ENCODE peak calls at places on chromosomes 4 and X, in nine cellular contexts. One of them, this sample, is unnamed.

GRCh38 chrX:16870861-16871584 is 861 bp upstream of the RBBP7 start:
- DNase-seq in cardiac fibroblast: peak; percentile 19
- DNase-seq in ascending aorta: no peak
- DNase-seq in epithelial cell of esophagus: no peak
- DNase-seq in ovary: no peak
- DNase-seq in fibroblast of lung: peak; percentile 12
- DNase-seq in cardiac muscle cell: peak; percentile 32
- DNase-seq in astrocyte: no peak
- DNase-seq in endodermal cell: peak; percentile 88
- DNase-seq in this sample: no peak

GRCh38 chrX:150229030-150229429 is 134.1 kb upstream of the MAMLD1 start:
- DNase-seq in cardiac fibroblast: no peak
- DNase-seq in ascending aorta: no peak
- DNase-seq in epithelial cell of esophagus: no peak
- DNase-seq in ovary: no peak
- DNase-seq in fibroblast of lung: no peak
- DNase-seq in cardiac muscle cell: no peak
- DNase-seq in astrocyte: no peak
- DNase-seq in endodermal cell: no peak
- DNase-seq in this sample: no peak

GRCh38 chrX:50450324-50450723 is 20.3 kb downstream of the DGKK start:
- DNase-seq in cardiac fibroblast: no peak
- DNase-seq in ascending aorta: no peak
- DNase-seq in epithelial cell of esophagus: no peak
- DNase-seq in ovary: no peak
- DNase-seq in fibroblast of lung: no peak
- DNase-seq in cardiac muscle cell: no peak
- DNase-seq in astrocyte: no peak
- DNase-seq in endodermal cell: no peak
- DNase-seq in this sample: no peak

GRCh38 chrX:111823068-111823467 is 52.9 kb upstream of the TRPC5OS start:
- DNase-seq in cardiac fibroblast: no peak
- DNase-seq in ascending aorta: no peak
- DNase-seq in epithelial cell of esophagus: peak; percentile 15
- DNase-seq in ovary: no peak
- DNase-seq in fibroblast of lung: no peak
- DNase-seq in cardiac muscle cell: peak; percentile 55
- DNase-seq in astrocyte: peak; percentile 8
- DNase-seq in endodermal cell: peak; percentile 94
- DNase-seq in this sample: no peak

GRCh38 chr4:76948441-76949292 is 885 bp upstream of the SEPTIN11 start:
- DNase-seq in cardiac fibroblast: peak; percentile 79
- DNase-seq in ascending aorta: peak; percentile 91
- DNase-seq in epithelial cell of esophagus: peak; percentile 81
- DNase-seq in ovary: peak; percentile 77
- DNase-seq in fibroblast of lung: peak; percentile 86
- DNase-seq in cardiac muscle cell: peak; percentile 94
- DNase-seq in astrocyte: peak; percentile 75
- DNase-seq in endodermal cell: peak; percentile 92
- DNase-seq in this sample: peak; percentile 62

GRCh38 chr4:77156912-77157858 is at the start of gene CCNG2:
- DNase-seq in cardiac fibroblast: peak; percentile 97
- DNase-seq in ascending aorta: peak; percentile 94
- DNase-seq in epithelial cell of esophagus: peak; percentile 92
- DNase-seq in ovary: peak; percentile 93
- DNase-seq in fibroblast of lung: peak; percentile 97
- DNase-seq in cardiac muscle cell: peak; percentile 95
- DNase-seq in astrocyte: peak; percentile 95
- DNase-seq in endodermal cell: peak; percentile 97
- DNase-seq in this sample: peak; percentile 32

GRCh38 chr4:138953962-138954371 is 61.6 kb upstream of the NOCT start:
- DNase-seq in cardiac fibroblast: peak; percentile 94
- DNase-seq in ascending aorta: no peak
- DNase-seq in epithelial cell of esophagus: peak; percentile 64
- DNase-seq in ovary: no peak
- DNase-seq in fibroblast of lung: peak; percentile 98
- DNase-seq in cardiac muscle cell: no peak
- DNase-seq in astrocyte: peak; percentile 98
- DNase-seq in endodermal cell: no peak
- DNase-seq in this sample: peak; percentile 95

GRCh38 chr4:24249972-24250371 is 334.4 kb downstream of the DHX15 start:
- DNase-seq in cardiac fibroblast: no peak
- DNase-seq in ascending aorta: no peak
- DNase-seq in epithelial cell of esophagus: no peak
- DNase-seq in ovary: no peak
- DNase-seq in fibroblast of lung: no peak
- DNase-seq in cardiac muscle cell: no peak
- DNase-seq in astrocyte: no peak
- DNase-seq in endodermal cell: no peak
- DNase-seq in this sample: no peak

GRCh38 chr4:176238819-176239218 is 30.2 kb downstream of the ASB5 start:
- DNase-seq in cardiac fibroblast: peak; percentile 26
- DNase-seq in ascending aorta: no peak
- DNase-seq in epithelial cell of esophagus: peak; percentile 46
- DNase-seq in ovary: no peak
- DNase-seq in fibroblast of lung: peak; percentile 61
- DNase-seq in cardiac muscle cell: no peak
- DNase-seq in astrocyte: peak; percentile 55
- DNase-seq in endodermal cell: no peak
- DNase-seq in this sample: peak; percentile 67

GRCh38 chrX:3393168-3393567 is 46.7 kb upstream of the MXRA5 start:
- DNase-seq in cardiac fibroblast: no peak
- DNase-seq in ascending aorta: no peak
- DNase-seq in epithelial cell of esophagus: no peak
- DNase-seq in ovary: no peak
- DNase-seq in fibroblast of lung: no peak
- DNase-seq in cardiac muscle cell: no peak
- DNase-seq in astrocyte: no peak
- DNase-seq in endodermal cell: no peak
- DNase-seq in this sample: no peak

GRCh38 chr4:142550955-142551354 is 295.1 kb downstream of the INPP4B start:
- DNase-seq in cardiac fibroblast: no peak
- DNase-seq in ascending aorta: no peak
- DNase-seq in epithelial cell of esophagus: no peak
- DNase-seq in ovary: no peak
- DNase-seq in fibroblast of lung: peak; percentile 34
- DNase-seq in cardiac muscle cell: no peak
- DNase-seq in astrocyte: no peak
- DNase-seq in endodermal cell: no peak
- DNase-seq in this sample: no peak

GRCh38 chr4:154506253-154506652 is 14.7 kb upstream of the DCHS2 start:
- DNase-seq in cardiac fibroblast: peak; percentile 54
- DNase-seq in ascending aorta: no peak
- DNase-seq in epithelial cell of esophagus: peak; percentile 55
- DNase-seq in ovary: no peak
- DNase-seq in fibroblast of lung: peak; percentile 9
- DNase-seq in cardiac muscle cell: peak; percentile 59
- DNase-seq in astrocyte: no peak
- DNase-seq in endodermal cell: no peak
- DNase-seq in this sample: peak; percentile 52

GRCh38 chr4:30256105-30256828 is 463.9 kb upstream of the PCDH7 start:
- DNase-seq in cardiac fibroblast: no peak
- DNase-seq in ascending aorta: no peak
- DNase-seq in epithelial cell of esophagus: peak; percentile 75
- DNase-seq in ovary: no peak
- DNase-seq in fibroblast of lung: no peak
- DNase-seq in cardiac muscle cell: peak; percentile 2
- DNase-seq in astrocyte: no peak
- DNase-seq in endodermal cell: peak; percentile 50
- DNase-seq in this sample: no peak

GRCh38 chrX:36868592-36868991 is 139.6 kb upstream of the FAM47C start:
- DNase-seq in cardiac fibroblast: no peak
- DNase-seq in ascending aorta: no peak
- DNase-seq in epithelial cell of esophagus: no peak
- DNase-seq in ovary: no peak
- DNase-seq in fibroblast of lung: no peak
- DNase-seq in cardiac muscle cell: no peak
- DNase-seq in astrocyte: no peak
- DNase-seq in endodermal cell: no peak
- DNase-seq in this sample: no peak
- H3K4me3 ChIP-seq in cardiac fibroblast: no peak overlapping the region
- H3K4me3 ChIP-seq in ascending aorta: no peak overlapping the region
- H3K4me3 ChIP-seq in epithelial cell of esophagus: no peak overlapping the region
- H3K4me3 ChIP-seq in ovary: no peak overlapping the region
- H3K4me3 ChIP-seq in fibroblast of lung: no peak overlapping the region
- H3K4me3 ChIP-seq in cardiac muscle cell: no peak overlapping the region
- H3K4me3 ChIP-seq in astrocyte: no peak overlapping the region
- H3K4me3 ChIP-seq in endodermal cell: no peak overlapping the region
- H3K4me3 ChIP-seq in this sample: no peak overlapping the region

DNA sequence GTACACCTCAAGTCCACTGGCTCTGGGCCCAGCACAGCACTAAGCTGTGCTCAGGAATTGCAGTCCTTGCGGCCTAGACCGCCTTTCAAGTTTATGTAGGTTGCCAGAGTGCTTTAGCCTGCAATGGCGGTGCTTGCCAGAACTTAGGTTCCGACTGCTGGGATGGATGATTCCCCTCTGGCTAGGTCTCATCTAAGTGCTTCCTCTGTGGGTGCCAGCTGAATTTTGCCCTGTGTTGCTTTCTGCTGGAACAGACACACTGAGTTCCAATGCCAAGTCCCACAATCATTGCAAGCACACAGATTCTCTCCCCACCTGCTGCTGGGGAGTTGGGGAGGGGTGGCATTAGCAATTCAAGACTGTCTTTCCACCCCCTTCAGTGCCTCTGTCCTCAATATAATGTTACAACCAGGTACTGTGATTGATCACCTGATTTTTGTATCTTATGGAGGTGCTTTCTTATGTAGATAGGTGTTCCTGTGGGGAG is 129.5 kb downstream of the GRID2 start:
- DNase-seq in cardiac fibroblast: no peak
- DNase-seq in ascending aorta: no peak
- DNase-seq in epithelial cell of esophagus: no peak
- DNase-seq in ovary: no peak
- DNase-seq in fibroblast of lung: no peak
- DNase-seq in cardiac muscle cell: no peak
- DNase-seq in astrocyte: no peak
- DNase-seq in endodermal cell: peak; percentile 61
- DNase-seq in this sample: no peak
- H3K4me3 ChIP-seq in cardiac fibroblast: no peak overlapping the region
- H3K4me3 ChIP-seq in ascending aorta: no peak overlapping the region
- H3K4me3 ChIP-seq in epithelial cell of esophagus: no peak overlapping the region
- H3K4me3 ChIP-seq in ovary: no peak overlapping the region
- H3K4me3 ChIP-seq in fibroblast of lung: no peak overlapping the region
- H3K4me3 ChIP-seq in cardiac muscle cell: no peak overlapping the region
- H3K4me3 ChIP-seq in astrocyte: no peak overlapping the region
- H3K4me3 ChIP-seq in endodermal cell: no peak overlapping the region
- H3K4me3 ChIP-seq in this sample: no peak overlapping the region

GRCh38 chr4:158166701-158167100 is 6.1 kb downstream of the GASK1B start:
- DNase-seq in cardiac fibroblast: peak; percentile 56
- DNase-seq in ascending aorta: no peak
- DNase-seq in epithelial cell of esophagus: no peak
- DNase-seq in ovary: no peak
- DNase-seq in fibroblast of lung: no peak
- DNase-seq in cardiac muscle cell: no peak
- DNase-seq in astrocyte: no peak
- DNase-seq in endodermal cell: no peak
- DNase-seq in this sample: peak; percentile 26
- H3K4me3 ChIP-seq in cardiac fibroblast: no peak overlapping the region
- H3K4me3 ChIP-seq in ascending aorta: peak overlapping the region; percentile 68
- H3K4me3 ChIP-seq in epithelial cell of esophagus: no peak overlapping the region
- H3K4me3 ChIP-seq in ovary: peak overlapping the region; percentile 61
- H3K4me3 ChIP-seq in fibroblast of lung: no peak overlapping the region
- H3K4me3 ChIP-seq in cardiac muscle cell: no peak overlapping the region
- H3K4me3 ChIP-seq in astrocyte: no peak overlapping the region
- H3K4me3 ChIP-seq in endodermal cell: no peak overlapping the region
- H3K4me3 ChIP-seq in this sample: no peak overlapping the region

GRCh38 chrX:20280938-20281337 is 14.2 kb upstream of the RPS6KA3 start:
- DNase-seq in cardiac fibroblast: no peak
- DNase-seq in ascending aorta: no peak
- DNase-seq in epithelial cell of esophagus: no peak
- DNase-seq in ovary: no peak
- DNase-seq in fibroblast of lung: no peak
- DNase-seq in cardiac muscle cell: no peak
- DNase-seq in astrocyte: no peak
- DNase-seq in endodermal cell: no peak
- DNase-seq in this sample: no peak
- H3K4me3 ChIP-seq in cardiac fibroblast: no peak overlapping the region
- H3K4me3 ChIP-seq in ascending aorta: no peak overlapping the region
- H3K4me3 ChIP-seq in epithelial cell of esophagus: no peak overlapping the region
- H3K4me3 ChIP-seq in ovary: no peak overlapping the region
- H3K4me3 ChIP-seq in fibroblast of lung: no peak overlapping the region
- H3K4me3 ChIP-seq in cardiac muscle cell: no peak overlapping the region
- H3K4me3 ChIP-seq in astrocyte: no peak overlapping the region
- H3K4me3 ChIP-seq in endodermal cell: no peak overlapping the region
- H3K4me3 ChIP-seq in this sample: no peak overlapping the region

DNA sequence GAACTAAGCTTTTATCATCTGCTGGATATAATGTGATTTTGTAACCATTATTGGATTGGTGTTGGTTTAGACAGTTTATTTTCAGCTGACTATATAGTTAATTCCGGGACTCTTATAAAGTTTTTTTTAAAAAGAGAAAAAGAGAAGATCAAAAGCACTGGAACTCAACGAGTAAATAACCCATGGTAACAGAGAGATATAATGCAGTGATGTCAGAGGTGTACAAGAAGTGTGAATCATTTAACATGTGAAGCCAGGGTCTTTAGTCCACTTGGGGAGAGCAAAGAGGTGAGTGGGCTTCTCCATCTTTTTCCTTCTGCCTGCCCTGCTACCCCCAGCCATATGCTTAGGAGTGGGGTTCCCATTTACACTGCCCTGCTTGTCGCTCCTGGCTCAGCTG is 3.2 kb downstream of the TMEM165 start:
- DNase-seq in cardiac fibroblast: no peak
- DNase-seq in ascending aorta: no peak
- DNase-seq in epithelial cell of esophagus: peak; percentile 11
- DNase-seq in ovary: no peak
- DNase-seq in fibroblast of lung: peak; percentile 46
- DNase-seq in cardiac muscle cell: peak; percentile 6
- DNase-seq in astrocyte: peak; percentile 29
- DNase-seq in endodermal cell: no peak
- DNase-seq in this sample: peak; percentile 21
- H3K4me3 ChIP-seq in cardiac fibroblast: peak overlapping the region; percentile 88
- H3K4me3 ChIP-seq in ascending aorta: peak overlapping the region; percentile 97
- H3K4me3 ChIP-seq in epithelial cell of esophagus: peak overlapping the region; percentile 82
- H3K4me3 ChIP-seq in ovary: no peak overlapping the region
- H3K4me3 ChIP-seq in fibroblast of lung: peak overlapping the region; percentile 95
- H3K4me3 ChIP-seq in cardiac muscle cell: peak overlapping the region; percentile 93
- H3K4me3 ChIP-seq in astrocyte: peak overlapping the region; percentile 90
- H3K4me3 ChIP-seq in endodermal cell: peak overlapping the region; percentile 95
- H3K4me3 ChIP-seq in this sample: peak overlapping the region; percentile 76

DNA sequence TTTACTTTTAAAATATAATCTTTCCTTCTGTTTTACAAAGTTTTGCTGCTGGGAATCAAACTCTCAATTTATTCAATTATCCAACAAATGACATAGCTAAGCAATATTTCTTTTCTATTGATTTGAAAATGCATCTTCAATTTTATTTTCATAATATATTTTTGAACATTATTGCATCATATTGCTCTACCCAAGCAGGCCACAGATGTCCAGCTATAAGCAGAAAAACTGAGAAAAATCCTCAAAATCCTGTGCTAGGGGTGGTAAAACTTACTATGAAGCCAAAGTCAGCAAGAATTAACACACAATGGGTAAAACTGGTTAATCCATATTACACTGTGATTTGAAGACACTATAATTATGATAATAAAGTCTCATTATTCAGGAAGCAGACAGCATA is 5.0 kb downstream of the TIFA start:
- DNase-seq in cardiac fibroblast: no peak
- DNase-seq in ascending aorta: no peak
- DNase-seq in epithelial cell of esophagus: no peak
- DNase-seq in ovary: no peak
- DNase-seq in fibroblast of lung: no peak
- DNase-seq in cardiac muscle cell: no peak
- DNase-seq in astrocyte: no peak
- DNase-seq in endodermal cell: no peak
- DNase-seq in this sample: no peak
- H3K4me3 ChIP-seq in cardiac fibroblast: no peak overlapping the region
- H3K4me3 ChIP-seq in ascending aorta: no peak overlapping the region
- H3K4me3 ChIP-seq in epithelial cell of esophagus: no peak overlapping the region
- H3K4me3 ChIP-seq in ovary: no peak overlapping the region
- H3K4me3 ChIP-seq in fibroblast of lung: no peak overlapping the region
- H3K4me3 ChIP-seq in cardiac muscle cell: no peak overlapping the region
- H3K4me3 ChIP-seq in astrocyte: no peak overlapping the region
- H3K4me3 ChIP-seq in endodermal cell: no peak overlapping the region
- H3K4me3 ChIP-seq in this sample: no peak overlapping the region